ENCODE peak calls at places on chromosomes 2 and 18, in nine cellular contexts. One of them, this sample, is unnamed.

GRCh38 chr2:16614314-16614860 is 51.2 kb downstream of the CYRIA start:
- DNase-seq in Calu3: no peak
- DNase-seq in astrocyte of the spinal cord: no peak
- DNase-seq in HFFc6: no peak
- DNase-seq in fibroblast of mammary gland: peak; percentile 41
- DNase-seq in cardiac fibroblast: peak; percentile 29
- DNase-seq in endothelial cell: no peak
- DNase-seq in lower lobe of right lung: no peak
- DNase-seq in epithelial cell of proximal tubule: no peak
- DNase-seq in this sample: no peak

GRCh38 chr2:182378759-182379158 is 48.1 kb downstream of the PDE1A start:
- DNase-seq in fibroblast of mammary gland: no peak
- DNase-seq in Calu3: no peak
- DNase-seq in cardiac fibroblast: no peak
- DNase-seq in epithelial cell of proximal tubule: no peak
- DNase-seq in HFFc6: no peak
- DNase-seq in lower lobe of right lung: no peak
- DNase-seq in astrocyte of the spinal cord: no peak
- DNase-seq in endothelial cell: no peak
- DNase-seq in this sample: no peak

GRCh38 chr2:48238381-48238780 is 291.6 kb upstream of the STON1 start:
- DNase-seq in astrocyte of the spinal cord: no peak
- DNase-seq in lower lobe of right lung: no peak
- DNase-seq in fibroblast of mammary gland: no peak
- DNase-seq in cardiac fibroblast: no peak
- DNase-seq in endothelial cell: no peak
- DNase-seq in Calu3: no peak
- DNase-seq in epithelial cell of proximal tubule: no peak
- DNase-seq in HFFc6: no peak
- DNase-seq in this sample: no peak

GRCh38 chr18:38972571-38972970 is 1407.0 kb upstream of the CELF4 start:
- DNase-seq in endothelial cell: no peak
- DNase-seq in Calu3: no peak
- DNase-seq in astrocyte of the spinal cord: no peak
- DNase-seq in HFFc6: no peak
- DNase-seq in lower lobe of right lung: no peak
- DNase-seq in cardiac fibroblast: no peak
- DNase-seq in epithelial cell of proximal tubule: no peak
- DNase-seq in fibroblast of mammary gland: no peak
- DNase-seq in this sample: no peak

GRCh38 chr2:181605889-181606837 is 50.7 kb downstream of the CERKL start:
- DNase-seq in cardiac fibroblast: no peak
- DNase-seq in astrocyte of the spinal cord: no peak
- DNase-seq in lower lobe of right lung: no peak
- DNase-seq in fibroblast of mammary gland: no peak
- DNase-seq in epithelial cell of proximal tubule: no peak
- DNase-seq in Calu3: no peak
- DNase-seq in endothelial cell: no peak
- DNase-seq in HFFc6: no peak
- DNase-seq in this sample: no peak

GRCh38 chr18:34837769-34838194 is 127.7 kb downstream of the DTNA start:
- DNase-seq in fibroblast of mammary gland: peak; percentile 14
- DNase-seq in cardiac fibroblast: peak; percentile 17
- DNase-seq in epithelial cell of proximal tubule: no peak
- DNase-seq in lower lobe of right lung: no peak
- DNase-seq in endothelial cell: no peak
- DNase-seq in HFFc6: no peak
- DNase-seq in astrocyte of the spinal cord: no peak
- DNase-seq in Calu3: no peak
- DNase-seq in this sample: no peak

GRCh38 chr2:222915092-222915957 is 54.5 kb downstream of the ACSL3 start:
- DNase-seq in astrocyte of the spinal cord: peak; percentile 45
- DNase-seq in cardiac fibroblast: peak; percentile 56
- DNase-seq in endothelial cell: no peak
- DNase-seq in epithelial cell of proximal tubule: no peak
- DNase-seq in HFFc6: peak; percentile 33
- DNase-seq in Calu3: no peak
- DNase-seq in fibroblast of mammary gland: peak; percentile 49
- DNase-seq in lower lobe of right lung: no peak
- DNase-seq in this sample: no peak

GRCh38 chr2:133561045-133561852 is 7.0 kb downstream of the NCKAP5 start:
- DNase-seq in endothelial cell: no peak
- DNase-seq in cardiac fibroblast: peak; percentile 89
- DNase-seq in astrocyte of the spinal cord: peak; percentile 85
- DNase-seq in lower lobe of right lung: no peak
- DNase-seq in HFFc6: peak; percentile 66
- DNase-seq in epithelial cell of proximal tubule: no peak
- DNase-seq in Calu3: peak; percentile 15
- DNase-seq in fibroblast of mammary gland: peak; percentile 61
- DNase-seq in this sample: no peak

GRCh38 chr2:152920846-152921245 is 202.4 kb downstream of the ARL6IP6 start:
- DNase-seq in HFFc6: no peak
- DNase-seq in epithelial cell of proximal tubule: no peak
- DNase-seq in cardiac fibroblast: no peak
- DNase-seq in endothelial cell: no peak
- DNase-seq in astrocyte of the spinal cord: peak; percentile 2
- DNase-seq in fibroblast of mammary gland: peak; percentile 38
- DNase-seq in lower lobe of right lung: no peak
- DNase-seq in Calu3: no peak
- DNase-seq in this sample: no peak

DNA sequence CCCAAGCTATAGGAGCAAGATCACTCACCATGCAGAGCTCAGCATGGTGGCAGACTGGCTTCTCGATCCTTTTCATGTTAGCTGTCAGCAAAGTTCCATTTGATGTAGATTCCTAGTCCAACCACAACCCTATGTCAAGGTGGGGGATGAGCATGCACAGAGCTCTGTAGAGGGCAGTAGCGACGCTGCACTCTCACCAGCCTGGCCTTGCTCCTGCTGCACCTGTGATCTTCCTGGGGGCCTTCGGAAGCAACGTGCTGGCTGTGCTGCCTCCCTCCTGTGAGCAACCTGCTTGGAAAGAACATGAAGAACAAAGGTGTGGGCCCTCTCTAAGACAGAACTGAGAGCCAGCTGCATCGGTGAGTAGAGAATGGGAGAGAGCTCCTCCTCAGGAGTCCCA is 479.4 kb upstream of the MYT1L start:
- DNase-seq in fibroblast of mammary gland: no peak
- DNase-seq in cardiac fibroblast: no peak
- DNase-seq in astrocyte of the spinal cord: no peak
- DNase-seq in HFFc6: no peak
- DNase-seq in lower lobe of right lung: no peak
- DNase-seq in Calu3: no peak
- DNase-seq in endothelial cell: no peak
- DNase-seq in epithelial cell of proximal tubule: no peak
- DNase-seq in this sample: no peak
- TF ChIP-seq CTCF in fibroblast of mammary gland: no peak
- TF ChIP-seq CTCF in cardiac fibroblast: no peak
- TF ChIP-seq CTCF in astrocyte of the spinal cord: no peak
- TF ChIP-seq CTCF in HFFc6: no peak
- TF ChIP-seq CTCF in lower lobe of right lung: no peak
- TF ChIP-seq CTCF in Calu3: no peak
- TF ChIP-seq CTCF in endothelial cell: no peak
- TF ChIP-seq CTCF in epithelial cell of proximal tubule: no peak
- TF ChIP-seq CTCF in this sample: no peak

DNA sequence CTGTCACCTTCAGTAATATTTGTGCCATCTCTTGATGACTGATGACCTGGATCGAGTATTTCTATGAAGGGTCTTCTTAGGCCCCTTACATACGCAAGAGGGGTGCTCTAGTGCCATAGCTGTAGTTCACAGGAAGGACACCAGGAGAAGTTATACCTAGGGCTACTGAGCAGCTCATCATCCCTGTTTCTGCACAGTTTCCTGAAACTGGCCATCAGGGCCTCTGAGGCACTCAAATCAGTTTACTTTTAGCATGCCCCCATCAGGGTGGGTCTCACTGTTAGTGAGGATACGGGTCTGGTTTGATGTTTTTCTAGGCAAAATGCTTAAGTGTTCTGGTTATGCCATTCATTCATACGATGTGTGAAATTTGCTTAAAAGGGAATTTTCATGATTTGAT is 20.0 kb upstream of the FBLN7 start:
- DNase-seq in epithelial cell of proximal tubule: no peak
- DNase-seq in astrocyte of the spinal cord: no peak
- DNase-seq in fibroblast of mammary gland: no peak
- DNase-seq in endothelial cell: no peak
- DNase-seq in cardiac fibroblast: no peak
- DNase-seq in lower lobe of right lung: no peak
- DNase-seq in Calu3: no peak
- DNase-seq in HFFc6: no peak
- DNase-seq in this sample: no peak
- TF ChIP-seq CTCF in epithelial cell of proximal tubule: peak; percentile 28
- TF ChIP-seq CTCF in astrocyte of the spinal cord: peak; percentile 3
- TF ChIP-seq CTCF in fibroblast of mammary gland: peak; percentile 16
- TF ChIP-seq CTCF in endothelial cell: peak; percentile 34
- TF ChIP-seq CTCF in cardiac fibroblast: peak; percentile 2
- TF ChIP-seq CTCF in lower lobe of right lung: no peak
- TF ChIP-seq CTCF in Calu3: no peak
- TF ChIP-seq CTCF in HFFc6: peak; percentile 36
- TF ChIP-seq CTCF in this sample: no peak

DNA sequence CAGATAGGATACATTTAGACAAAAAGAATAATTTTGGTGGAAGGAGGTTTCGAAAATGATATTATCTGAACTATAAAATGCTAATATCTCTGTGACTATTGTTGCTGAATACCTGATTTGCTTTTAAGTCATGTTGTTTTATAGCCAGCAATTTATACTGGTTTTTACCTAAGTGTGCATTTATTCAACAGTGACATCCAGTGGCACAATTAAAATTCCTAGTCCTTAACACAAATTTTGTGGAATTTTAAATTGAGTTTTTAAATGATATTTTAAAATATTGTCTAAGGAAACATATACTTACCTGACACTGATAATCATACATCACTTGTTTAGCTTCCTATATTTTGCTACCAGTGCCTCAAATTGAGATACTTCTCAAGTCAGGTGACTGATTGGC is 144.8 kb downstream of the ARHGAP28 start:
- DNase-seq in lower lobe of right lung: no peak
- DNase-seq in Calu3: no peak
- DNase-seq in endothelial cell: no peak
- DNase-seq in HFFc6: no peak
- DNase-seq in fibroblast of mammary gland: no peak
- DNase-seq in cardiac fibroblast: peak; percentile 28
- DNase-seq in epithelial cell of proximal tubule: no peak
- DNase-seq in astrocyte of the spinal cord: no peak
- DNase-seq in this sample: no peak
- TF ChIP-seq CTCF in lower lobe of right lung: no peak
- TF ChIP-seq CTCF in Calu3: no peak
- TF ChIP-seq CTCF in endothelial cell: no peak
- TF ChIP-seq CTCF in HFFc6: peak; percentile 21
- TF ChIP-seq CTCF in fibroblast of mammary gland: peak; percentile 5
- TF ChIP-seq CTCF in cardiac fibroblast: peak; percentile 4
- TF ChIP-seq CTCF in epithelial cell of proximal tubule: peak; percentile 35
- TF ChIP-seq CTCF in astrocyte of the spinal cord: no peak
- TF ChIP-seq CTCF in this sample: no peak

DNA sequence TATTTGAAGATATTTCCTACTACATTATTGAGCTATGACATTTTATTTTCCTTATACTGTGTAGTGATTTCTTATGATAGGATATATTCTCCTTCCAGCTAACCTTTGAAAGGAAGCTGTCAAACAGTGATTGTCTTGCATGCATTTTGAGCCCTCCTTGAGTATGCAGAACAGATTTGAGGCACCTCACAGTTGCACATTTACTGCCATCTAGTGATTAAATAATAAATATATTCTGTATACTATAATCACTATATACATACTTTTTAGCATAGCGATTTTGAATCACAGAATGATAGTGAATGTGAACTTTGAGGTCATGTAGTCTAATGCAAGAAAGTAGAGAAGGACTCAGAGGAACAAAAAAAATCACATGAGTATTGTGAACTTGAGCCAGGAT is 268.4 kb upstream of the CDH19 start:
- DNase-seq in fibroblast of mammary gland: peak; percentile 1
- DNase-seq in HFFc6: no peak
- DNase-seq in endothelial cell: no peak
- DNase-seq in Calu3: no peak
- DNase-seq in cardiac fibroblast: peak; percentile 29
- DNase-seq in lower lobe of right lung: no peak
- DNase-seq in epithelial cell of proximal tubule: no peak
- DNase-seq in astrocyte of the spinal cord: peak; percentile 25
- DNase-seq in this sample: no peak
- TF ChIP-seq CTCF in fibroblast of mammary gland: peak; percentile 3
- TF ChIP-seq CTCF in HFFc6: no peak
- TF ChIP-seq CTCF in endothelial cell: no peak
- TF ChIP-seq CTCF in Calu3: no peak
- TF ChIP-seq CTCF in cardiac fibroblast: no peak
- TF ChIP-seq CTCF in lower lobe of right lung: peak; percentile 14
- TF ChIP-seq CTCF in epithelial cell of proximal tubule: peak; percentile 28
- TF ChIP-seq CTCF in astrocyte of the spinal cord: no peak
- TF ChIP-seq CTCF in this sample: no peak

GRCh38 chr2:142872900-142873724 is 4.4 kb upstream of the KYNU start:
- DNase-seq in lower lobe of right lung: no peak
- DNase-seq in Calu3: no peak
- DNase-seq in epithelial cell of proximal tubule: no peak
- DNase-seq in HFFc6: peak; percentile 68
- DNase-seq in astrocyte of the spinal cord: peak; percentile 91
- DNase-seq in cardiac fibroblast: peak; percentile 98
- DNase-seq in endothelial cell: no peak
- DNase-seq in fibroblast of mammary gland: peak; percentile 97
- DNase-seq in this sample: no peak
- TF ChIP-seq CTCF in lower lobe of right lung: no peak
- TF ChIP-seq CTCF in Calu3: no peak
- TF ChIP-seq CTCF in epithelial cell of proximal tubule: no peak
- TF ChIP-seq CTCF in HFFc6: no peak
- TF ChIP-seq CTCF in astrocyte of the spinal cord: no peak
- TF ChIP-seq CTCF in cardiac fibroblast: no peak
- TF ChIP-seq CTCF in endothelial cell: no peak
- TF ChIP-seq CTCF in fibroblast of mammary gland: no peak
- TF ChIP-seq CTCF in this sample: no peak

DNA sequence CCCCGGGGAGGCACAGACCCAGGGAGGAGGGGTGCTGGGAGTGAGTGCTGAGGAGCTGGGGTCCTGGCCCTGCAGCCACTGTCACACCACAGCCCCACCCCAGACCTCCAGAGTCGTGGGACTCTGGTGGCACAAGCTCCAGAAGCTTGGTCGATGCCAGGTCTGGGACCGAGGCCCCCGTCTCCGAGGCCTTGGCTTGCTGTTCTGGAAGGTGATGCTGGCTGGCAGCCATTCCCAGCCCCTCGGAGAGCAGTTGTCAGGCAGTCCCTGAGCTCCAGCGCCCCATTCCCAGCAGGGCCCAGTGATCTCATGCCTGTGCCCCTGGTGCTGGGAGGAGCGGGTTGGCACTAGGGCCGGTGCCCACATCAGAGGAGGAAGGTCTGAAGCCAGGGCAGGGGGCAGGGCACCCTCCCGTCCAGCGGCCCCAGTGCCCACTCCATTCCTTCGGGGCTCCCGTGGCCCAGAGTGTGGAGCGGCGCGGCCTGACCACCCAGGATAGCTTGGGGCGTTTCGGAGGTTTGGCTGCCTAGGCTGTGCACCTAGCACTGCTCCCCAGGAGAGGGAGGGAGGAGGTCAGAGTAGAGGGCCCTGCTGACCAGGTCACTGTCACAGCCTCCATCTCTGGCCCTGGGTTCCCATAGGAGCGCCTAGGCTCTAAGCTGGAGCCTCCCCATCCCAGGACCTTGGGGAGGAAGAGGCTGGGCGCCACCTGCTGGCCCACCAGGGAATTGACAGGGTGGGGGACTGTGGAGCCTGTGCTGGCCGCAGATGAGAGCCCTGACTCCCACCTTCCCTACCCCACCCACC is 16.8 kb upstream of the ALPI start:
- DNase-seq in lower lobe of right lung: peak; percentile 48
- DNase-seq in cardiac fibroblast: peak; percentile 27
- DNase-seq in astrocyte of the spinal cord: no peak
- DNase-seq in Calu3: peak; percentile 74
- DNase-seq in epithelial cell of proximal tubule: no peak
- DNase-seq in fibroblast of mammary gland: peak; percentile 13
- DNase-seq in endothelial cell: peak; percentile 56
- DNase-seq in HFFc6: no peak
- DNase-seq in this sample: peak; percentile 36
- TF ChIP-seq CTCF in lower lobe of right lung: peak; percentile 62
- TF ChIP-seq CTCF in cardiac fibroblast: peak; percentile 44
- TF ChIP-seq CTCF in astrocyte of the spinal cord: peak; percentile 38
- TF ChIP-seq CTCF in Calu3: peak; percentile 88
- TF ChIP-seq CTCF in epithelial cell of proximal tubule: peak; percentile 37
- TF ChIP-seq CTCF in fibroblast of mammary gland: peak; percentile 31
- TF ChIP-seq CTCF in endothelial cell: peak; percentile 68
- TF ChIP-seq CTCF in HFFc6: peak; percentile 89
- TF ChIP-seq CTCF in this sample: peak; percentile 61

This sample was measured in natural killer cell.